ENCODE peak calls at places on chromosomes 5 and 9, in four cellular contexts. I is K562, Y is right cardiac atrium, V is colonic mucosa. M is an unnamed sample.
A peak's percentile ranks its signal among the peaks of the same experiment; 100 is the strongest.

GRCh38 chr5:96321371-96321770 is 111.7 kb downstream of the PCSK1 start:
- DNase-seq in Y (no peak), I (no peak), V (no peak), M (no peak)

GRCh38 chr9:111940697-111941096 is 44.1 kb downstream of the UGCG start:
- DNase-seq in Y (no peak), V (no peak), I (no peak), M (no peak)

GRCh38 chr5:137344723-137345322 is 154.3 kb downstream of the SPOCK1 start:
- DNase-seq in Y (no peak), I (peak; percentile 57), V (peak; percentile 42), M (peak; percentile 66)

GRCh38 chr9:87667164-87667738 is 58.7 kb upstream of the CTSL start:
- DNase-seq in Y (no peak), I (peak; percentile 42), V (no peak), M (peak; percentile 66)

GRCh38 chr9:93183663-93184438 is at the start of gene WNK2:
- DNase-seq in I (peak; percentile 46), Y (no peak), V (peak; percentile 63), M (no peak)

GRCh38 chr5:139439013-139439903 is at the start of gene DNAJC18:
- DNase-seq in V (peak; percentile 95), I (peak; percentile 94), Y (peak; percentile 96), M (peak; percentile 98)

GRCh38 chr9:137294091-137294683 is 7.9 kb downstream of the NRARP start:
- DNase-seq in I (peak; percentile 76), Y (no peak), V (peak; percentile 76), M (peak; percentile 72)

GRCh38 chr9:33447404-33448158 is at the start of gene AQP3:
- DNase-seq in V (peak; percentile 73), I (peak; percentile 75), Y (peak; percentile 72), M (peak; percentile 84)

GRCh38 chr5:139299477-139299876 is 5.9 kb downstream of the MATR3 start:
- DNase-seq in I (no peak), V (no peak), Y (no peak), M (no peak)

GRCh38 chr9:96176901-96177718 is 124.9 kb downstream of the HSD17B3 start:
- DNase-seq in V (peak; percentile 58), I (no peak), Y (no peak), M (peak; percentile 98)

GRCh38 chr9:34185778-34186551 is 7.1 kb downstream of the UBAP1 start:
- DNase-seq in Y (peak; percentile 39), V (no peak), I (peak; percentile 44), M (no peak)

GRCh38 chr9:122215663-122216062 is 13.1 kb downstream of the LHX6 start:
- DNase-seq in V (no peak), I (no peak), Y (no peak), M (no peak)

GRCh38 chr9:5510360-5510931 is at the start of gene PDCD1LG2:
- DNase-seq in Y (no peak), I (no peak), V (no peak), M (no peak)

GRCh38 chr5:135880278-135880677 is 15.4 kb downstream of the IL9 start:
- DNase-seq in I (peak; percentile 20), V (no peak), Y (no peak), M (peak; percentile 57)

GRCh38 chr5:143824851-143825720 is 13.1 kb downstream of the HMHB1 start:
- DNase-seq in I (peak; percentile 81), Y (peak; percentile 83), V (peak; percentile 83), M (peak; percentile 72)

DNA sequence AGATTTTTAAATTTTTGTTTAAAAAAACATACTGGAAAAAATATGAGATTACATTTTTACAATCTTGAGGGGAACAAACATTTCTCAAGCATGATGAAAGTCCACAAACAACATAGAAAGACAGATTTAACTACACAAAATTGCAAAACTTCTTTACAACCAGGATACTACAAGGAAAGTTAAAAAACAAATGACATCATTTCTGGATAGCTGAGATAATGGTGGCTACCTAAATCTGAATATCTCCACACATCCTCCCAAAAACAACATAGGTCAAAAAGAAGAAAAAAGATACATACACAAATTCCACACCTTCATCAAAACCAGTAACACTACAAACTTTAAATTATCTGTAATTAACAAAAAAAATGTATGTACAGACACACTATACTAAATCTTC is 120.8 kb upstream of the TNPO1 start:
- DNase-seq in I (no peak), Y (no peak), V (no peak), M (no peak)
- H3K4me1 ChIP-seq in I (no peaks in the 10 kb centered on the region), Y (no peaks in the 10 kb centered on the region), V (no peaks in the 10 kb centered on the region), M (peaks cover 9% of the 10 kb centered on the region)

GRCh38 chr5:86665984-86666760 is 48.4 kb downstream of the COX7C start:
- DNase-seq in V (no peak), Y (no peak), I (peak; percentile 6), M (no peak)
- H3K4me3 ChIP-seq in V (no peak overlapping the region), Y (no peak overlapping the region), I (no peak overlapping the region), M (no peak overlapping the region)

GRCh38 chr5:115920171-115920725 is 42.0 kb upstream of the LVRN start:
- DNase-seq in Y (no peak), I (no peak), V (no peak), M (no peak)
- H3K27ac ChIP-seq in Y (no peak overlapping the region), I (no peak overlapping the region), V (no peak overlapping the region), M (no peak overlapping the region)

GRCh38 chr9:76667521-76667957 is 96.7 kb upstream of the PCA3 start:
- DNase-seq in I (peak; percentile 55), Y (no peak), V (no peak), M (peak; percentile 64)
- H3K4me1 ChIP-seq in I (no peaks in the 10 kb centered on the region), Y (no peaks in the 10 kb centered on the region), V (no peaks in the 10 kb centered on the region), M (peaks cover 30% of the 10 kb centered on the region)

GRCh38 chr9:71218774-71219173 is 97.4 kb upstream of the TRPM3 start:
- DNase-seq in V (no peak), I (no peak), Y (no peak), M (no peak)

GRCh38 chr9:71210326-71210725 is 88.9 kb upstream of the TRPM3 start:
- DNase-seq in Y (no peak), I (no peak), V (no peak), M (no peak)

GRCh38 chr9:71209890-71210289 is 88.5 kb upstream of the TRPM3 start:
- DNase-seq in Y (no peak), I (peak; percentile 8), V (no peak), M (peak; percentile 2)

GRCh38 chr9:71213633-71214032 is 92.2 kb upstream of the TRPM3 start:
- DNase-seq in Y (no peak), I (no peak), V (no peak), M (no peak)
- H3K4me3 ChIP-seq in Y (no peak overlapping the region), I (no peak overlapping the region), V (no peak overlapping the region), M (no peak overlapping the region)

DNA sequence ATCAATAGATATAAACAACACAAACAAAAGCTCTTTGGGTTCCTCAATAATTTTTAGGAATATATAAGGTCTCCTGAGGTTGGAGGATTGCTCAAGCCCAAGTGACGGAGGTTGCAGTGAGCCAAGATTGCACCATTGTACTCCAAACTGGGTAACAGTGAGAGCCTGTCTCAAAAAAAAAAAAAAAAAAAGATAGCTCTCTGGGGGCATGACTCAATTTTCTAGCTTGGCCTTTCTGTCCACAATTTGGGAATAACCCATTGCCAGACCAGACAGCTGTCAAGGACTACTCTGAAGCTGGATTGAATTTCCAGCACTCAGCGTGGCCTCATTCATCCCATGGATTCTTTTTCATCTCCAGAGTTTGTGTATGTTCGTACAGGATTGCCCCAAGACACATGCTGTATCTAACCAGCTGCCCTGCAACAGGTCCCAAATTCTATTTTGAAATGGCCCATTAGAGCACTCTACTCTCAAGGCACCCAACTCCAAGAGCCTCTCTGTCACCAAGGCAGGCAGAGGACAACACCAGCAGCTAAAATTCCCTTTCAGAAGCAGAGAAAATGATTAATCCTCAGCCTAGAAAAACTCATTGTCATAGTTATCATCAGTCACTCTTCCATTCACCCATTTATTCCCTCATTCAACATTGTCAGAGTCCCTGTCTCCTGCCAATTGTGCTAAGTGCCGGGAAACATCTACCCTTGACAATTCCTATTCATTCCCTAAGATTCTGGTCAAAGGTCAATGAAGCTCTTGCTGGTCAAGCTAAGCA is 8.7 kb downstream of the FAM193B start:
- DNase-seq in V (peak; percentile 37), I (no peak), Y (peak; percentile 68), M (peak; percentile 88)
- H3K27ac ChIP-seq in V (peak overlapping the region; percentile 39), I (peak overlapping the region; percentile 6), Y (peak overlapping the region; percentile 93), M (peak overlapping the region; percentile 89)

DNA sequence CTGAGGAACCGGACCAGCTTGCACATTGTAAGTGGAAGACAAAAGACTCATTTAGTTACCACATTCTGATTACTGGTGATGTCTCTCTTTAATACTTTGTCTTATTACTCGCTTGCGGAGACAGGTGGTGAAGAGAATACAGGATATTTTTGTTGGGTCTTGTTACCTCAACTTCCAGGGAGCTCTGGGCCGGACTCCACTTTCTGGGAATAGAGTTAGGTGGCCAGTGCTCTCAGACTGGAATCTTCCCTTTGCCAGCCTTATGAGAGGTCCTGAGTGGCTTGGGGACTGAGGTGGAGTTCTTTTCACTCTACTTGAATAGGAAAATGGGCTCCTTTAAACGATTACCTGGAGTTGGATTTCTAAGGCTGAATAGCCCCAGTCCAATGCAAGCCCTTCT is 33.3 kb upstream of the SPRY4 start:
- DNase-seq in V (no peak), Y (no peak), I (no peak), M (no peak)
- H3K4me1 ChIP-seq in V (peaks cover 3% of the 10 kb centered on the region), Y (peaks cover 2% of the 10 kb centered on the region), I (peaks cover 19% of the 10 kb centered on the region), M (peaks cover 33% of the 10 kb centered on the region)